ENCODE peak calls at places on chromosomes 16 and 17, in seven cellular contexts. One of them, this sample, is unnamed.

GRCh38 chr16:77850637-77851330 is 62.4 kb downstream of the VAT1L start:
- DNase-seq in cardiac muscle cell: no peak
- DNase-seq in HCT116: no peak
- DNase-seq in AG04450: no peak
- DNase-seq in esophagus muscularis mucosa: no peak
- DNase-seq in prostate gland: no peak
- DNase-seq in kidney: no peak
- DNase-seq in this sample: no peak

GRCh38 chr16:53224932-53225533 is 170.2 kb downstream of the CHD9 start:
- DNase-seq in esophagus muscularis mucosa: no peak
- DNase-seq in cardiac muscle cell: no peak
- DNase-seq in prostate gland: no peak
- DNase-seq in HCT116: no peak
- DNase-seq in kidney: no peak
- DNase-seq in AG04450: no peak
- DNase-seq in this sample: no peak

GRCh38 chr17:40566027-40566426 is 755 bp upstream of the CCR7 start:
- DNase-seq in AG04450: no peak
- DNase-seq in kidney: no peak
- DNase-seq in prostate gland: no peak
- DNase-seq in esophagus muscularis mucosa: peak; percentile 42
- DNase-seq in HCT116: no peak
- DNase-seq in cardiac muscle cell: no peak
- DNase-seq in this sample: no peak

GRCh38 chr16:88922114-88922825 is 54.7 kb downstream of the CBFA2T3 start:
- DNase-seq in AG04450: peak; percentile 20
- DNase-seq in esophagus muscularis mucosa: peak; percentile 93
- DNase-seq in cardiac muscle cell: peak; percentile 79
- DNase-seq in kidney: peak; percentile 93
- DNase-seq in prostate gland: peak; percentile 80
- DNase-seq in HCT116: no peak
- DNase-seq in this sample: peak; percentile 22

GRCh38 chr17:1180958-1181768 is 1.4 kb upstream of the ABR start:
- DNase-seq in HCT116: no peak
- DNase-seq in prostate gland: no peak
- DNase-seq in kidney: no peak
- DNase-seq in AG04450: no peak
- DNase-seq in cardiac muscle cell: no peak
- DNase-seq in esophagus muscularis mucosa: no peak
- DNase-seq in this sample: no peak

GRCh38 chr17:35254107-35254802 is 11.4 kb downstream of the SLFN5 start:
- DNase-seq in kidney: no peak
- DNase-seq in AG04450: peak; percentile 87
- DNase-seq in cardiac muscle cell: peak; percentile 98
- DNase-seq in esophagus muscularis mucosa: peak; percentile 95
- DNase-seq in HCT116: peak; percentile 42
- DNase-seq in prostate gland: peak; percentile 89
- DNase-seq in this sample: peak; percentile 56

GRCh38 chr16:88030498-88030897 is 79.3 kb downstream of the BANP start:
- DNase-seq in cardiac muscle cell: peak; percentile 13
- DNase-seq in esophagus muscularis mucosa: no peak
- DNase-seq in prostate gland: no peak
- DNase-seq in kidney: no peak
- DNase-seq in AG04450: no peak
- DNase-seq in HCT116: no peak
- DNase-seq in this sample: no peak

GRCh38 chr16:20415541-20415940 is 6.2 kb downstream of the ACSM5 start:
- DNase-seq in AG04450: no peak
- DNase-seq in esophagus muscularis mucosa: no peak
- DNase-seq in HCT116: no peak
- DNase-seq in cardiac muscle cell: peak; percentile 10
- DNase-seq in kidney: no peak
- DNase-seq in prostate gland: no peak
- DNase-seq in this sample: no peak

GRCh38 chr16:75092777-75093176 is 23.8 kb downstream of the LDHD start:
- DNase-seq in kidney: peak; percentile 74
- DNase-seq in HCT116: no peak
- DNase-seq in esophagus muscularis mucosa: no peak
- DNase-seq in AG04450: no peak
- DNase-seq in cardiac muscle cell: no peak
- DNase-seq in prostate gland: no peak
- DNase-seq in this sample: no peak

GRCh38 chr16:66382966-66383299 is 16.4 kb downstream of the CDH5 start:
- DNase-seq in kidney: no peak
- DNase-seq in cardiac muscle cell: peak; percentile 77
- DNase-seq in prostate gland: no peak
- DNase-seq in esophagus muscularis mucosa: no peak
- DNase-seq in AG04450: peak; percentile 52
- DNase-seq in HCT116: no peak
- DNase-seq in this sample: no peak

GRCh38 chr17:35895602-35896001 is 15.4 kb upstream of the CCL5 start:
- DNase-seq in cardiac muscle cell: peak; percentile 94
- DNase-seq in AG04450: no peak
- DNase-seq in esophagus muscularis mucosa: no peak
- DNase-seq in prostate gland: no peak
- DNase-seq in kidney: no peak
- DNase-seq in HCT116: no peak
- DNase-seq in this sample: no peak

GRCh38 chr16:86991679-86992078 is 325.5 kb downstream of the C16orf95 start:
- DNase-seq in prostate gland: no peak
- DNase-seq in esophagus muscularis mucosa: no peak
- DNase-seq in AG04450: peak; percentile 39
- DNase-seq in cardiac muscle cell: no peak
- DNase-seq in kidney: no peak
- DNase-seq in HCT116: no peak
- DNase-seq in this sample: no peak

GRCh38 chr17:1571362-1571746 is 8.8 kb upstream of the PITPNA start:
- DNase-seq in cardiac muscle cell: no peak
- DNase-seq in HCT116: no peak
- DNase-seq in kidney: no peak
- DNase-seq in esophagus muscularis mucosa: no peak
- DNase-seq in AG04450: no peak
- DNase-seq in prostate gland: no peak
- DNase-seq in this sample: no peak

GRCh38 chr17:68972119-68972704 is 17.0 kb upstream of the ABCA8 start:
- DNase-seq in AG04450: no peak
- DNase-seq in HCT116: peak; percentile 15
- DNase-seq in esophagus muscularis mucosa: no peak
- DNase-seq in prostate gland: no peak
- DNase-seq in cardiac muscle cell: peak; percentile 58
- DNase-seq in kidney: no peak
- DNase-seq in this sample: no peak

GRCh38 chr16:27244363-27244755 is 24.2 kb downstream of the NSMCE1 start:
- DNase-seq in AG04450: no peak
- DNase-seq in cardiac muscle cell: no peak
- DNase-seq in prostate gland: no peak
- DNase-seq in kidney: peak; percentile 62
- DNase-seq in HCT116: no peak
- DNase-seq in esophagus muscularis mucosa: no peak
- DNase-seq in this sample: no peak

GRCh38 chr17:7217113-7217987 is 2.3 kb downstream of the DLG4 start:
- DNase-seq in HCT116: no peak
- DNase-seq in prostate gland: no peak
- DNase-seq in esophagus muscularis mucosa: no peak
- DNase-seq in AG04450: no peak
- DNase-seq in kidney: peak; percentile 87
- DNase-seq in cardiac muscle cell: peak; percentile 90
- DNase-seq in this sample: no peak

GRCh38 chr17:290121-290521 is 62.5 kb downstream of the RPH3AL start:
- DNase-seq in cardiac muscle cell: no peak
- DNase-seq in esophagus muscularis mucosa: no peak
- DNase-seq in kidney: peak; percentile 68
- DNase-seq in prostate gland: no peak
- DNase-seq in HCT116: no peak
- DNase-seq in AG04450: no peak
- DNase-seq in this sample: no peak

GRCh38 chr17:48100591-48101011 is 677 bp downstream of the CBX1 start:
- DNase-seq in AG04450: peak; percentile 13
- DNase-seq in HCT116: peak; percentile 68
- DNase-seq in kidney: peak; percentile 87
- DNase-seq in esophagus muscularis mucosa: no peak
- DNase-seq in cardiac muscle cell: peak; percentile 67
- DNase-seq in prostate gland: peak; percentile 57
- DNase-seq in this sample: no peak

DNA sequence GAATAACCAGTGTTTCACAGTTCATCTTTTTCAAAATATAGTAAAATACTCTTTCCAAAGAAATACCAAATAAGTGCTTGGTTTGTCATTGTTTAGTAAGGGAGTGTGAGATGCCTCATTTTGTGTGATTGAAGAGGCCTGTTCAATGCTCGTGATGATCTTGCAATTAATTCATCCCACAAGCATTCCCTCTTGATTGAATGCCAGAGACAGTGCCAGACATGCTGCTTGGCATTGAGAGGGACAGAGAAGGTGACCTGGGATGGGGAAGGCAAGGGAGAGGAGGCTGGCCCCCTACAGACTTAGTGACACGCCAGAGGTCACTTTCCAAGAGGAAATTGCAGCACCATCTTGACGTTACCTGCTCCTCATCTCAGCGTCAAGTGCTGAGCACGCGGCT is 49.3 kb downstream of the CLEC16A start:
- DNase-seq in esophagus muscularis mucosa: no peak
- DNase-seq in cardiac muscle cell: no peak
- DNase-seq in AG04450: no peak
- DNase-seq in kidney: no peak
- DNase-seq in HCT116: no peak
- DNase-seq in prostate gland: no peak
- DNase-seq in this sample: no peak
- H3K27ac ChIP-seq in esophagus muscularis mucosa: no peak overlapping the region
- H3K27ac ChIP-seq in cardiac muscle cell: no peak overlapping the region
- H3K27ac ChIP-seq in AG04450: no peak overlapping the region
- H3K27ac ChIP-seq in kidney: no peak overlapping the region
- H3K27ac ChIP-seq in HCT116: peak overlapping the region; percentile 94
- H3K27ac ChIP-seq in prostate gland: no peak overlapping the region
- H3K27ac ChIP-seq in this sample: no peak overlapping the region

GRCh38 chr16:55623640-55624039 is 32.1 kb upstream of the SLC6A2 start:
- DNase-seq in AG04450: no peak
- DNase-seq in kidney: no peak
- DNase-seq in cardiac muscle cell: no peak
- DNase-seq in HCT116: no peak
- DNase-seq in prostate gland: no peak
- DNase-seq in esophagus muscularis mucosa: no peak
- DNase-seq in this sample: no peak
- TF ChIP-seq CTCF in AG04450: no peak
- TF ChIP-seq CTCF in kidney: no peak
- TF ChIP-seq CTCF in cardiac muscle cell: no peak
- TF ChIP-seq CTCF in HCT116: no peak
- TF ChIP-seq CTCF in prostate gland: no peak
- TF ChIP-seq CTCF in esophagus muscularis mucosa: no peak
- TF ChIP-seq CTCF in this sample: no peak

DNA sequence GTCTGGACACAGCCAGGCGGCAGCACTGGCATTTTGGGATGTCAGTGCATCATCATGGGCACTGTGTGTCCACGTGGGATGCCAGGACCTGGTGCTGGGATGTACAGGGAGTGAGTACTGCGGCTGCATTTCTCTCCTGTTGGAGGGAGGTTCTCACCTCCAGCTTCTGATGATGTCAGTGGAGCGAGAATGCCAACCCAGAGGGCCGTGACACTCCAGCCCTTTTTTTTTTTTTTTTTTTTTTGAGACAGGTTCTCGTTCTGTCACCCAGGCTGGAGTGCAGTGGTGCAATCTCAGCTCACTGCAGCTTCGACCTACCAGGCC is 26.1 kb upstream of the FOXK2 start:
- DNase-seq in esophagus muscularis mucosa: no peak
- DNase-seq in AG04450: no peak
- DNase-seq in HCT116: no peak
- DNase-seq in cardiac muscle cell: no peak
- DNase-seq in kidney: no peak
- DNase-seq in prostate gland: no peak
- DNase-seq in this sample: no peak
- H3K27ac ChIP-seq in esophagus muscularis mucosa: peak overlapping the region; percentile 86
- H3K27ac ChIP-seq in AG04450: no peak overlapping the region
- H3K27ac ChIP-seq in HCT116: peak overlapping the region; percentile 76
- H3K27ac ChIP-seq in cardiac muscle cell: no peak overlapping the region
- H3K27ac ChIP-seq in kidney: no peak overlapping the region
- H3K27ac ChIP-seq in prostate gland: no peak overlapping the region
- H3K27ac ChIP-seq in this sample: peak overlapping the region; percentile 65

DNA sequence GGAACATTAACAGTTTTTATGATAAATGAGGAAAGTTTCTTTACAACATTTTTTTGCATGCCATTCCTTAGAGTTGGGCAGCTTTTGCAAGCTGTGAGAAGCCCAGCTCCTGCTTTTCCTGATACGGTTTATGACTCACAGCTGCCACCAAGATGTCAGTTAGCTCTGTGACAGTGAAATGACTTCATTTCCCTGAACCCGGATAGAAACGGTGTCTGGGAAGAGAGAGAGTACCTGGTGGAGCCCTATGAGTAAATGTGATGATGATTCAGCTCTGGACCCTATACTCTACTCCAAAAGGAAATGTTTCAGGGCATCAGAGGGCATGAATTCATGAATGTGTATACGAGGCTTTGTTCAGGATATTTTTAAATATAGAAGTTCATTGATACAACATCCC is 366.3 kb upstream of the HSBP1 start:
- DNase-seq in esophagus muscularis mucosa: no peak
- DNase-seq in cardiac muscle cell: no peak
- DNase-seq in HCT116: no peak
- DNase-seq in AG04450: no peak
- DNase-seq in prostate gland: no peak
- DNase-seq in kidney: no peak
- DNase-seq in this sample: no peak
- TF ChIP-seq CTCF in esophagus muscularis mucosa: no peak
- TF ChIP-seq CTCF in cardiac muscle cell: no peak
- TF ChIP-seq CTCF in HCT116: no peak
- TF ChIP-seq CTCF in AG04450: no peak
- TF ChIP-seq CTCF in prostate gland: no peak
- TF ChIP-seq CTCF in kidney: no peak
- TF ChIP-seq CTCF in this sample: no peak

GRCh38 chr16:68866933-68867332 is 23.6 kb downstream of the TANGO6 start:
- DNase-seq in esophagus muscularis mucosa: no peak
- DNase-seq in prostate gland: no peak
- DNase-seq in cardiac muscle cell: no peak
- DNase-seq in HCT116: no peak
- DNase-seq in kidney: no peak
- DNase-seq in AG04450: no peak
- DNase-seq in this sample: no peak
- H3K27ac ChIP-seq in esophagus muscularis mucosa: no peak overlapping the region
- H3K27ac ChIP-seq in prostate gland: no peak overlapping the region
- H3K27ac ChIP-seq in cardiac muscle cell: no peak overlapping the region
- H3K27ac ChIP-seq in HCT116: no peak overlapping the region
- H3K27ac ChIP-seq in kidney: no peak overlapping the region
- H3K27ac ChIP-seq in AG04450: no peak overlapping the region
- H3K27ac ChIP-seq in this sample: no peak overlapping the region

DNA sequence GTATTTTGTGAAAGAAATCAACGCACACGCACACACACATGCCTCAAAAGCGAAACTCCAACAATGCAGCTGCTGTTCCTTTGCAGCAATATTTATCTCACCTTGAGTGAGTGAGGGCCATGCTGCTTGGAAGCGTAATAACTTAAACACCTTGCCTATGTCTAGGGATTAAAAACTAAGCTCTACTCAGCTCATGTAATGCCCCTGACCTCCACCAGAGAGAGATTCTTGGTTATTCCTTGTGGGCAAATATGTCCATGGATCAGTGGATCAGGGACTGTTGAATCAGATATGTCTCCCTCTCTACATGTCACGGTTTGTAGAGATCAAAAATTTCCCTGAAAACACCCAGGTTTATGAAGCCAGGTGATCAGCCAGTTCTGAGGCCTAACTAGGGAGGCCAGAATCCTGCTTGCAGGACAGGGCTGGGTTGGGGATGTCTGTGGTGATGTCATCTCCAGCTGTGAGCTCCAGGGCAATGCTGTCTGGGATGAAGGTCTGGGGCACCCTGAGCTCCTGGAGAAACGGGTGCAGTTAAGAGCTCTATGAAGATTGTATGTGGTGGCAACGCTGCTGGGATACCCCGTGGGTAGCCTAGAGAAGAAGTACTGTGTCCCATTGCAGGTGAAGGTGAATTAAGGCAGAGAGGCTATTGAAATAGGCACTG is 149.4 kb downstream of the KCNJ12 start:
- DNase-seq in cardiac muscle cell: no peak
- DNase-seq in esophagus muscularis mucosa: no peak
- DNase-seq in HCT116: no peak
- DNase-seq in prostate gland: no peak
- DNase-seq in AG04450: no peak
- DNase-seq in kidney: no peak
- DNase-seq in this sample: no peak
- TF ChIP-seq CTCF in cardiac muscle cell: no peak
- TF ChIP-seq CTCF in esophagus muscularis mucosa: no peak
- TF ChIP-seq CTCF in HCT116: peak; percentile 35
- TF ChIP-seq CTCF in prostate gland: no peak
- TF ChIP-seq CTCF in AG04450: peak; percentile 11
- TF ChIP-seq CTCF in kidney: no peak
- TF ChIP-seq CTCF in this sample: no peak

This sample was measured in thoracic aorta.